ENCODE peak calls at places on chromosomes 16 and 17, in five cellular contexts. Q is suprapubic skin; K is CD4-positive, CD25-positive, alpha-beta regulatory T cell; X is left ventricle myocardium inferior; W is PC-3. Y is an unnamed sample. For H3K9me3, the result is how much of the 10 kb centered on the place peaks cover.

GRCh38 chr16:2963611-2964415 is at the start of gene KREMEN2:
- DNase-seq in W (peak), X (no peak), Q (peak), K (no peak), Y (peak)

GRCh38 chr17:44279586-44280344 is 11.8 kb upstream of the SLC4A1 start:
- DNase-seq in Q (peak), W (peak), X (peak), K (no peak), Y (no peak)

GRCh38 chr17:63523256-63523869 is at the start of gene KCNH6:
- DNase-seq in X (no peak), Q (no peak), K (no peak), W (no peak), Y (no peak)

GRCh38 chr17:55303701-55304145 is 39.0 kb downstream of the HLF start:
- DNase-seq in W (peak), Q (no peak), K (no peak), X (no peak), Y (no peak)

GRCh38 chr17:60327122-60327869 is 64.6 kb downstream of the USP32 start:
- DNase-seq in X (no peak), Q (no peak), W (no peak), K (no peak), Y (no peak)

GRCh38 chr17:39057807-39058206 is 90.6 kb upstream of the FBXO47 start:
- DNase-seq in W (no peak), Q (peak), X (no peak), K (no peak), Y (no peak)

GRCh38 chr17:40075216-40076100 is 12.7 kb downstream of the THRA start:
- DNase-seq in W (peak), X (peak), K (peak), Q (peak), Y (peak)

GRCh38 chr17:32672701-32673100 is 185.9 kb downstream of the CDK5R1 start:
- DNase-seq in Q (no peak), X (no peak), K (no peak), W (no peak), Y (no peak)

GRCh38 chr17:35368086-35368824 is 5.2 kb downstream of the SLFN11 start:
- DNase-seq in Q (no peak), K (peak), X (no peak), W (no peak), Y (no peak)

GRCh38 chr17:67434061-67434525 is 57.0 kb downstream of the PITPNC1 start:
- DNase-seq in K (peak), X (peak), W (no peak), Q (no peak), Y (no peak)

GRCh38 chr16:64434526-64435069 is 687.3 kb downstream of the CDH11 start:
- DNase-seq in W (no peak), K (no peak), X (no peak), Q (no peak), Y (no peak)

GRCh38 chr16:57134982-57135381 is 42.6 kb downstream of the CPNE2 start:
- DNase-seq in K (peak), X (no peak), Q (no peak), W (peak), Y (peak)

GRCh38 chr16:57994778-57995177 is 5.7 kb downstream of the ZNF319 start:
- DNase-seq in Q (no peak), W (peak), X (peak), K (peak), Y (peak)

DNA sequence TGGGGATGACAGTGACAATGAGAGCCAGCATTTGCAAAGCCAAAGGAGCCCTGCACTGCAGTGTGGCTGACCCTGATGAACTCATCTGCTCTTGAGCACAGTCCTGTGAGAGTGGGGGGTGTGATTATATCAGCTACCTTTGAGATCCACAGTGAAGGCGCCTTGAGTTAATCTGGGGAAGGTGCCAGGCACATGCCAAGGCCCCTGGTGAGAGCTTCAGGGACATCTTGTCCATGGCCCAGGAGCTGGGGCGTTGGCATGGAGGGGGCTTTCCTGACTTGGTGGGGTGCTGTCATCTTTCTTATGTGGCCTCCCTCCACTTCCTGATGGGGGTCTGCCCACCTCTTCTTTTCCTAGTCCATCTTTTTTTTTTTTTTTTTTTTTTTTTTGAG is 86.5 kb downstream of the SNX29 start:
- DNase-seq in Q (no peak), X (no peak), K (no peak), W (no peak), Y (no peak)
- H3K27ac ChIP-seq in Q (peak), X (peak), K (no peak), W (peak), Y (no peak)

GRCh38 chr16:68574479-68574878 is 35.4 kb downstream of the ZFP90 start:
- DNase-seq in X (no peak), W (no peak), Q (no peak), K (no peak), Y (no peak)

GRCh38 chr16:68577352-68577853 is 38.3 kb downstream of the ZFP90 start:
- DNase-seq in X (no peak), K (no peak), W (no peak), Q (no peak), Y (no peak)

DNA sequence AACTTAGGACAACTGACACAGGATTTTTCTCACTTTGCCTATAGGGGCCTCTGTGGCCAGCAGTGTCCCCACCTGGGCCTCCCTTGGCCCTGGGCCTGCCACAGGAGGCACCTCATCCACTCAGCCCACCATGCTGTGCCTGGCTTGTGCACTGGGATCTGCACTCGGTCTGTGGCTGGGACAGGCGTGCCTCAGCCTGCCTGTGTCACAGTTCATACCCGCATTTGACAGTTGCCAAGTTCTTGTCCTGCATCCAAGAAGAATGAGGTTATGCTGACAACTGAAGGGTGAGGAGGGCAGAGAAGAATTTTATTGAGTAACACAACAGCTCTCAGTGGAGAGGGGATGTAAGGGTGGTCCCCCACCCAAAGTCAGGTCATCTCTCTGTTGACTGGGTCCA is 36.0 kb downstream of the ZFP90 start:
- DNase-seq in X (no peak), W (no peak), K (no peak), Q (no peak), Y (no peak)
- H3K9me3 ChIP-seq in X (half or more), W (under half), K (half or more), Q (half or more), Y (under half)

GRCh38 chr16:19130385-19130784 is 16.6 kb downstream of the ITPRIPL2 start:
- DNase-seq in X (no peak), K (no peak), W (no peak), Q (no peak), Y (no peak)

GRCh38 chr16:19133600-19133999 is 19.8 kb downstream of the ITPRIPL2 start:
- DNase-seq in K (no peak), W (no peak), X (no peak), Q (no peak), Y (no peak)

GRCh38 chr16:19131809-19132777 is 18.3 kb downstream of the ITPRIPL2 start:
- DNase-seq in Q (no peak), K (no peak), W (no peak), X (no peak), Y (no peak)

GRCh38 chr16:19132898-19133297 is 19.1 kb downstream of the ITPRIPL2 start:
- DNase-seq in K (no peak), X (no peak), Q (no peak), W (no peak), Y (peak)

GRCh38 chr16:19130852-19131808 is 17.4 kb downstream of the ITPRIPL2 start:
- DNase-seq in Q (peak), K (no peak), X (peak), W (peak), Y (peak)
- H3K4me3 ChIP-seq in Q (peak), K (no peak), X (peak), W (peak), Y (no peak)

GRCh38 chr17:64920026-64920418 is 744 bp upstream of the LRRC37A3 start:
- DNase-seq in X (no peak), Q (peak), K (no peak), W (peak), Y (peak)
- H3K27ac ChIP-seq in X (peak), Q (peak), K (peak), W (no peak), Y (peak)

DNA sequence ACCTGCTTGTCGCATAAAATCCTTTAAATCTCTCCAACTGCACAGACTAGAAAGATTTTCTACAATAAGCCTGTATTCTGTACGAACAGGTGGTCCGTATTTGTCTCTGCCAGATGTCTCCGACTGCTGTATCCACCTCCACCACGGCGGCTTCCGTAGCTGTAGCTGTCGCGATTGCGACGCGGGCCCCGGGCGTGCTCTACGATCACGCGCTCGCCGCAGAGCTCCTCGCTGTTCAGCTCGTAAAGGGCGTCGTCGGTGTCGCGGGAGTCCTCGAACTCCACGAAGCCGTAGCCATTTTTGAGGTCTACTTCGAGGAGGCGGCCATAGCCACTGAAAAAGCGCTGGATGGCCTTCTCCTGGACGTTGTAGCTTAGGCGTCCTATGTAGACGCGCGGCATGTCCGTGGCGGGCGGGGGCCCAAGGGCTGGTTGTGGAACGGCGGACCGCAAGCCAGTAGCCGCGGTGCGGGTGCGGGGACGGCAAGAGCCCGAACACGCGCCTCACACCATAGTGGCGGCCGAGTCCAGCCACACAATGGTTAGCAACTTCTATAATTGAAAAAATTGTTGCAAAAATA is 36.1 kb downstream of the ZNF624 start:
- DNase-seq in X (no peak), W (no peak), Q (no peak), K (no peak), Y (no peak)
- H3K9me3 ChIP-seq in X (half or more), W (half or more), Q (under half), K (half or more), Y (under half)

GRCh38 chr16:22299036-22299435 is 1.8 kb downstream of the POLR3E start:
- DNase-seq in W (no peak), Q (no peak), X (no peak), K (no peak), Y (no peak)
- H3K4me3 ChIP-seq in W (peak), Q (no peak), X (peak), K (peak), Y (no peak)

DNA sequence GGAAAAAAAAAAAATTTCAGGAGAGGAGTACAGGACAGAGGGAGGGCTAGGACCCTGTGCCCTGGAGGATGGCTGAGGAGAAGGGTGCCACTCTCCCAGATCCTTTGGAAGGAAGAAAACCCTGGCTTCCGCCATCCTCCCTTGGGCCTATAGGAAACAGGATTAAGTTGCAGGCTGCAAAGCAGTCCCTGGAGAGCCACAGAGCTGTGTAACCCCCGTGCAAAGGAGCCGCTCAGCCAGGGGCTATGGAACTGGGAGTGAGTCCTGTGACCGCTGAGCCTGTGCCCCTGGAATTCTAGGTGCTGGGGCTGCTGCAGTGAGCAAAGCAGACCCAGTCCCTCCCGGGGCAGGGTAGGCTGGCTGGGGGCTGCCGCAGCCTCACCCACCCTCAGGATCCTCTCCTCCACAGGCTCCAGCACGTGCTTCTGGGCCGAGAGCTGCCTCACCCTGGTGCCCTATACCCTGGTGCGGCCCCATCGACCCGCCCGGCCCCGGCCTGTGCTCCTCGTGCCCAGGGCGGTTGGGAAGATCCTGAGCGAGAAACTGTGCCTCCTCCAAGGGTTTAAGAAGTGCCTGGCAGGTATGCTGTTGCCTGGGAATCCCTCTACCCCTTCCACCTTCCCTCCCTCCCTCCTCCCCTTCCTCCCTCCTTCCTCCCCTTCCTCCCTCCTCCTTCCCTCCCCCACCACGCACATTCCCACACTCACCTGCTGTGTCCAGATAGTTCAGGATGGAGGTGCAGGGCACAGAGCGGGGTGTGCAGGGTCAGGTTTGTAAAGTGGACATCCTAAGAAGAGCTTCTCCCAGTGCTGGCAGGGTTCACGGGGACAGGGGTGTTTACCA is 15.3 kb downstream of the SGSH start:
- DNase-seq in W (no peak), Q (no peak), K (no peak), X (no peak), Y (no peak)
- H3K27ac ChIP-seq in W (no peak), Q (no peak), K (no peak), X (no peak), Y (no peak)

DNA sequence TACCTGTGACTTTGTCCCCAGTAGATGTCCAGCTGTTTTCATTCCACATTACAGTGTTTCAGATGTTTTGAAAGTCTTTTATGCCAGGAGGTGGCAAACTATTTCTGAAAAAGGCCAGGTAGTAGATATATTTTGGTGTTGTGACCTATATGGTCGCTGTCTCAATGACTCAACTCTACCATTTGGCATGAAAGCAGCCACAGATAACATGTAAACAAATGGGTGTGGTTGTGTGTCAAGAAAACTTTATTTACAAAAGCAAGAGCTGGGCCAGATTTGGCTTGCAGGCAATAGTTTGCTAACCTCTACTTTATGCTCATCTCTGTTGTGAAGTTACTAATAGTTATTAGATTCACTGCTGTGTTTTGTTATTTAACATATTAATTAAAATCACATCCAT is 728.7 kb upstream of the EEF2KMT start:
- DNase-seq in Q (no peak), K (no peak), W (no peak), X (no peak), Y (no peak)
- H3K9me3 ChIP-seq in Q (under half), K (under half), W (under half), X (under half), Y (under half)

DNA sequence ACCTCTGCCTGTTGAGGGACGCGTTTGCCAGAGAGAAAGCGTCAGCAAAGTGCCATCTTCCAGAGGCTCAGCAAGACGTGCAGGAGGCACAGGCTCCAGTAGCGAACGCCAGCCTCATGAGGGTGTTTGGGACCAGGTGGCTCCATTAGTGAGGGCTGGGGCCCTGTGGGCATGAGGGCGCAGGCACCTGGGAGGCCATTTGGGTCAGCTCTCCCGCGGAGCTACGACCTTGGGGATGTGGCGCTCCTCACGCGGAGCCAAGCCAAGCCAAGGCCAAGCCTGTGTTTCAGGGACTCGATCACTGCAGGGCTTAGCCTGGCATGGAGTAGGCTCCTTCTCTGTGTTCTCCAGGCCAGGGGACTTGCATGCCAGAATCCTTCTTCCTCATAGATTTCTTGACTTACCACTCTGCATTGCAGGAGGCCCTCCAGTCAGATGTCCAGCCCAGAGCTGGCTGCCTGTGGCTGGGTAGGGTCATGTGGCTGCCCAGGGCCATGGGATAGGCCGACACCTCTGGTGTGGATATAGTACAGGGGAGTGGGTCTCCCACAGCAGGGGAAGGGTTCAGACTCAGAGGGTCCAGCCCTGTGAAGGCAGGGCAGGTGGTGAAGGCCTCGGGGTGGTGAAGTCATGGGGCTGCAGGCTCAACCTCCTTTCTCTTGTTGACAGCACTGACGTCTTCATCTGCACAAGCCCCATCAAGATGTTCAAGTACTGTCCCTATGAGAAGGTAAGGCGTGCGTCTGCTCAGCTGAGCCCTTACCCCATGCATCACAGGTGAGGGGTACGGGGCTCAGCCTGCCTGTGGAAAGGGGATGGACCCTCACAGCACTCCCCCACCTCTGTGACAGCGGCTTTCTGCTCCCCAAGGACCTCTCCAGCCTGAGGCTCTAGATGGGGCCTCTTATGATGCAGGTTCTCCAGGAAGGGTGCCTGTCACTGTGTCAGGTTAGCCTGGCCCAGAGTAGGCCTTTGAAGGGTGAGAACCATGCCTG is 19.6 kb downstream of the NT5M start:
- DNase-seq in K (no peak), X (no peak), W (no peak), Q (peak), Y (no peak)
- H3K4me3 ChIP-seq in K (no peak), X (no peak), W (no peak), Q (no peak), Y (no peak)

DNA sequence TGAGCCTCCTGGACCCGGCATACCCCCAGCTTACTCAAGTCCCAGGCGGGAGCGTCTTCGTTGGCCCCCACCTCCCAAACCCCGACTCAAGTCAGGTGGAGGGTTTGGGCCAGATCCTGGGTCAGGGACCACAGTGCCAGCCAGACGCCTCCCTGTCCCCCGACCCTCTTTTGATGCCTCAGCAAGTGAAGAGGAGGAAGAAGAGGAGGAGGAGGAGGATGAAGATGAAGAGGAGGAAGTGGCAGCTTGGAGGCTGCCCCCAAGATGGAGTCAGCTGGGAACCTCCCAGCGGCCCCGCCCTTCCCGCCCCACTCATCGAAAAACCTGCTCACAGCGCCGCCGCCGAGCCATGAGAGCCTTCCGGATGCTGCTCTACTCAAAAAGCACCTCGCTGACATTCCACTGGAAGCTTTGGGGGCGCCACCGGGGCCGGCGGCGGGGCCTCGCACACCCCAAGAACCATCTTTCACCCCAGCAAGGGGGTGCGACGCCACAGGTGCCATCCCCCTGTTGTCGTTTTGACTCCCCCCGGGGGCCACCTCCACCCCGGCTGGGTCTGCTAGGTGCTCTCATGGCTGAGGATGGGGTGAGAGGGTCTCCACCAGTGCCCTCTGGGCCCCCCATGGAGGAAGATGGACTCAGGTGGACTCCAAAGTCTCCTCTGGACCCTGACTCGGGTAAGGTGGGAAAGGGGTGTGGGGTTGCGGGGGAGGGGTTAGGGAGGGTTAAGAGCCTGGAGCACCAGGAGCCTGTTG is 1.6 kb downstream of the SENP3 start:
- DNase-seq in Q (no peak), X (no peak), K (no peak), W (no peak), Y (no peak)
- H3K27ac ChIP-seq in Q (no peak), X (no peak), K (peak), W (no peak), Y (no peak)